ENCODE peak calls at places on chromosomes 5 and 9, in eight cellular contexts. D, Z, C, H, A, T, O and F are unnamed samples.

GRCh38 chr9:129887210-129888084 is 52.2 kb downstream of the USP20 start:
- ATAC-seq in D (no peak), Z (peak), C (no peak), H (peak), A (no peak), T (no peak), O (no peak), F (no peak)

GRCh38 chr9:89743216-89743575 is 138.4 kb downstream of the GADD45G start:
- ATAC-seq in D (no peak), Z (no peak), C (peak), H (no peak), A (no peak), T (no peak), O (no peak), F (no peak)

GRCh38 chr9:76905984-76906861 is at the start of gene PRUNE2:
- ATAC-seq in D (peak), Z (no peak), C (peak), H (no peak), A (peak), T (peak), O (peak), F (peak)

GRCh38 chr9:132582786-132583583 is 579 bp downstream of the BARHL1 start:
- ATAC-seq in D (no peak), Z (no peak), C (no peak), H (no peak), A (peak), T (no peak), O (no peak), F (no peak)

GRCh38 chr5:77960305-77960704 is 184.2 kb upstream of the TBCA start:
- ATAC-seq in D (no peak), Z (no peak), C (no peak), H (no peak), A (no peak), T (no peak), O (no peak), F (no peak)

GRCh38 chr5:76384705-76385104 is 18.4 kb upstream of the IQGAP2 start:
- ATAC-seq in D (no peak), Z (peak), C (no peak), H (peak), A (no peak), T (no peak), O (no peak), F (no peak)

GRCh38 chr5:2750026-2750757 is 1.3 kb downstream of the IRX2 start:
- ATAC-seq in D (no peak), Z (no peak), C (no peak), H (no peak), A (no peak), T (no peak), O (no peak), F (no peak)

GRCh38 chr9:127809002-127809561 is 6.4 kb downstream of the FPGS start:
- ATAC-seq in D (peak), Z (no peak), C (peak), H (no peak), A (no peak), T (no peak), O (no peak), F (no peak)

GRCh38 chr5:87009146-87009545 is 258.5 kb upstream of the RASA1 start:
- ATAC-seq in D (no peak), Z (no peak), C (no peak), H (no peak), A (no peak), T (no peak), O (no peak), F (no peak)

GRCh38 chr5:152462021-152462721 is 57.1 kb upstream of the NMUR2 start:
- ATAC-seq in D (peak), Z (no peak), C (no peak), H (no peak), A (no peak), T (no peak), O (no peak), F (no peak)

GRCh38 chr9:108854094-108854493 is 1.7 kb downstream of the ACTL7B start:
- ATAC-seq in D (peak), Z (no peak), C (no peak), H (no peak), A (no peak), T (no peak), O (no peak), F (no peak)

GRCh38 chr9:91143642-91144041 is 218.1 kb downstream of the AUH start:
- ATAC-seq in D (no peak), Z (no peak), C (no peak), H (no peak), A (no peak), T (no peak), O (no peak), F (peak)

GRCh38 chr5:94700592-94700991 is 82.1 kb downstream of the SLF1 start:
- ATAC-seq in D (no peak), Z (no peak), C (no peak), H (no peak), A (no peak), T (peak), O (no peak), F (no peak)

GRCh38 chr9:136297016-136297691 is 6.7 kb downstream of the CCDC187 start:
- ATAC-seq in D (peak), Z (no peak), C (peak), H (no peak), A (no peak), T (peak), O (peak), F (peak)

GRCh38 chr9:87515588-87516221 is 18.0 kb downstream of the DAPK1 start:
- ATAC-seq in D (peak), Z (no peak), C (no peak), H (no peak), A (no peak), T (no peak), O (no peak), F (no peak)

GRCh38 chr9:38058452-38059232 is 10.4 kb downstream of the SHB start:
- ATAC-seq in D (no peak), Z (no peak), C (peak), H (no peak), A (peak), T (no peak), O (peak), F (no peak)

GRCh38 chr9:78552802-78553201 is 255.9 kb downstream of the PSAT1 start:
- ATAC-seq in D (no peak), Z (no peak), C (no peak), H (no peak), A (no peak), T (no peak), O (no peak), F (no peak)

GRCh38 chr5:160450164-160450932 is 28.7 kb downstream of the PTTG1 start:
- ATAC-seq in D (no peak), Z (no peak), C (no peak), H (no peak), A (no peak), T (no peak), O (no peak), F (no peak)

GRCh38 chr9:130287736-130288135 is 22.2 kb downstream of the HMCN2 start:
- ATAC-seq in D (no peak), Z (no peak), C (no peak), H (no peak), A (no peak), T (no peak), O (no peak), F (no peak)